ENCODE peak calls at places on chromosomes 6 and 20, in nine cellular contexts. P is midbrain; B is H54; A is body of pancreas; D is AG08396; U is amygdala; S is HFFc6; T is activated CD4-positive, CD25-positive, alpha-beta regulatory T cell; Q is islet precursor cell. J is an unnamed sample.

GRCh38 chr6:84645000-84645399 is 119.4 kb downstream of the TBX18 start:
- DNase-seq in P (no peak), B (no peak), A (no peak), D (peak; percentile 14), U (no peak), S (peak; percentile 70), T (no peak), Q (no peak), J (peak; percentile 12)

GRCh38 chr6:170211404-170212025 is 79.4 kb downstream of the DLL1 start:
- DNase-seq in P (no peak), B (no peak), A (peak; percentile 1), D (no peak), U (no peak), S (no peak), T (no peak), Q (peak; percentile 40), J (no peak)

GRCh38 chr6:141313986-141314385 is 818.7 kb upstream of the GJE1 start:
- DNase-seq in P (no peak), B (no peak), A (no peak), D (no peak), U (no peak), S (no peak), T (no peak), Q (no peak), J (peak; percentile 78)

GRCh38 chr6:97047473-97048201 is 123.1 kb downstream of the KLHL32 start:
- DNase-seq in P (no peak), B (no peak), A (no peak), D (no peak), U (no peak), S (no peak), T (no peak), Q (no peak), J (no peak)

GRCh38 chr20:50415516-50416268 is 94.5 kb upstream of the PTPN1 start:
- DNase-seq in P (peak; percentile 97), B (peak; percentile 63), A (peak; percentile 99), D (peak; percentile 86), U (peak; percentile 94), S (peak; percentile 88), T (no peak), Q (peak; percentile 67), J (no peak)

GRCh38 chr6:39102024-39102820 is 12.8 kb downstream of the SAYSD1 start:
- DNase-seq in P (no peak), B (no peak), A (peak; percentile 51), D (peak; percentile 61), U (no peak), S (no peak), T (no peak), Q (peak; percentile 82), J (no peak)

GRCh38 chr6:68238097-68238597 is 396.9 kb upstream of the ADGRB3 start:
- DNase-seq in P (no peak), B (no peak), A (no peak), D (no peak), U (no peak), S (no peak), T (no peak), Q (no peak), J (no peak)

GRCh38 chr6:167323111-167323510 is 1.8 kb upstream of the TTLL2 start:
- DNase-seq in P (no peak), B (no peak), A (no peak), D (no peak), U (no peak), S (no peak), T (no peak), Q (peak; percentile 9), J (no peak)

GRCh38 chr6:166778776-166779175 is 151.7 kb upstream of the RPS6KA2 start:
- DNase-seq in P (no peak), B (no peak), A (peak; percentile 38), D (no peak), U (no peak), S (no peak), T (no peak), Q (peak; percentile 23), J (no peak)

GRCh38 chr6:36491378-36491965 is 48.7 kb downstream of the KCTD20 start:
- DNase-seq in P (no peak), B (no peak), A (no peak), D (no peak), U (no peak), S (no peak), T (no peak), Q (no peak), J (no peak)

GRCh38 chr6:5619249-5619648 is 357.9 kb downstream of the FARS2 start:
- DNase-seq in P (no peak), B (no peak), A (no peak), D (no peak), U (no peak), S (no peak), T (no peak), Q (no peak), J (no peak)

GRCh38 chr20:56781108-56781739 is 152.1 kb downstream of the TFAP2C start:
- DNase-seq in P (no peak), B (no peak), A (no peak), D (no peak), U (no peak), S (no peak), T (no peak), Q (no peak), J (no peak)

GRCh38 chr6:170250981-170251775 is 39.7 kb downstream of the DLL1 start:
- DNase-seq in P (no peak), B (no peak), A (no peak), D (no peak), U (no peak), S (no peak), T (no peak), Q (no peak), J (no peak)

GRCh38 chr20:45924391-45925261 is 9.9 kb upstream of the PCIF1 start:
- DNase-seq in P (peak; percentile 8), B (no peak), A (peak; percentile 61), D (no peak), U (peak; percentile 7), S (no peak), T (no peak), Q (no peak), J (no peak)

GRCh38 chr6:20969551-20969950 is 435.3 kb downstream of the CDKAL1 start:
- DNase-seq in P (no peak), B (no peak), A (no peak), D (no peak), U (no peak), S (no peak), T (no peak), Q (no peak), J (no peak)

GRCh38 chr6:14743465-14744211 is 502.2 kb upstream of the JARID2 start:
- DNase-seq in P (no peak), B (peak; percentile 86), A (peak; percentile 61), D (peak; percentile 85), U (no peak), S (peak; percentile 98), T (peak; percentile 12), Q (peak; percentile 93), J (peak; percentile 98)

GRCh38 chr20:21315138-21315537 is 12.0 kb downstream of the XRN2 start:
- DNase-seq in P (no peak), B (no peak), A (peak; percentile 35), D (peak; percentile 26), U (no peak), S (peak; percentile 81), T (no peak), Q (no peak), J (no peak)

GRCh38 chr6:37029249-37029959 is 23.9 kb downstream of the FGD2 start:
- DNase-seq in P (peak; percentile 46), B (peak; percentile 78), A (peak; percentile 89), D (peak; percentile 81), U (no peak), S (peak; percentile 86), T (no peak), Q (peak; percentile 97), J (peak; percentile 42)

GRCh38 chr20:2751868-2752630 is 48.4 kb downstream of the CPXM1 start:
- DNase-seq in P (no peak), B (peak; percentile 76), A (peak; percentile 31), D (peak; percentile 78), U (no peak), S (no peak), T (peak; percentile 32), Q (peak; percentile 60), J (no peak)

GRCh38 chr20:6122111-6122872 is 538 bp downstream of the FERMT1 start:
- DNase-seq in P (no peak), B (no peak), A (peak; percentile 14), D (peak; percentile 29), U (no peak), S (peak; percentile 28), T (no peak), Q (peak; percentile 72), J (no peak)

GRCh38 chr6:97053643-97054411 is 129.3 kb downstream of the KLHL32 start:
- DNase-seq in P (peak; percentile 15), B (no peak), A (no peak), D (no peak), U (no peak), S (peak; percentile 23), T (no peak), Q (no peak), J (no peak)

GRCh38 chr6:39362487-39362865 is 40.0 kb upstream of the KCNK16 start:
- DNase-seq in P (peak; percentile 71), B (peak; percentile 30), A (no peak), D (peak; percentile 45), U (no peak), S (no peak), T (no peak), Q (peak; percentile 59), J (no peak)

GRCh38 chr6:17842934-17843821 is 136.5 kb upstream of the NUP153 start:
- DNase-seq in P (no peak), B (no peak), A (no peak), D (no peak), U (no peak), S (no peak), T (no peak), Q (no peak), J (no peak)

GRCh38 chr20:5864428-5864827 is 85.9 kb downstream of the TRMT6 start:
- DNase-seq in P (no peak), B (no peak), A (no peak), D (no peak), U (no peak), S (no peak), T (no peak), Q (no peak), J (no peak)

GRCh38 chr6:87700729-87701675 is 1.0 kb downstream of the AKIRIN2 start:
- DNase-seq in P (peak; percentile 35), B (peak; percentile 40), A (peak; percentile 54), D (peak; percentile 70), U (peak; percentile 49), S (peak; percentile 75), T (peak; percentile 13), Q (peak; percentile 81), J (no peak)

GRCh38 chr6:137637161-137637560 is 143.0 kb upstream of the OLIG3 start:
- DNase-seq in P (no peak), B (peak; percentile 6), A (peak; percentile 40), D (peak; percentile 68), U (no peak), S (peak; percentile 82), T (no peak), Q (peak; percentile 84), J (peak; percentile 100)

GRCh38 chr6:141685416-141685815 is 447.3 kb upstream of the GJE1 start:
- DNase-seq in P (no peak), B (no peak), A (no peak), D (no peak), U (no peak), S (no peak), T (no peak), Q (no peak), J (no peak)

GRCh38 chr6:163309491-163310026 is 105.0 kb upstream of the QKI start:
- DNase-seq in P (no peak), B (no peak), A (no peak), D (no peak), U (no peak), S (no peak), T (no peak), Q (no peak), J (no peak)

GRCh38 chr6:149212202-149212601 is 105.3 kb upstream of the TAB2 start:
- DNase-seq in P (peak; percentile 35), B (no peak), A (no peak), D (no peak), U (no peak), S (no peak), T (no peak), Q (no peak), J (no peak)

GRCh38 chr6:24902782-24903181 is 33.0 kb downstream of the RIPOR2 start:
- DNase-seq in P (no peak), B (peak; percentile 67), A (no peak), D (peak; percentile 80), U (no peak), S (peak; percentile 92), T (no peak), Q (peak; percentile 69), J (no peak)

J was measured in retinal pigment epithelial cell.